ENCODE peak calls at places on chromosomes 2 and 18, in seven cellular contexts. U, G, B, L, S, F and A are unnamed samples.

GRCh38 chr2:75569546-75569945 is 8.8 kb upstream of the EVA1A start:
- DNase-seq in S (no peak), B (no peak), U (no peak), L (no peak), F (no peak), G (no peak), A (no peak)

GRCh38 chr2:98806266-98806697 is 75.3 kb upstream of the MGAT4A start:
- DNase-seq in L (peak; percentile 27), B (peak; percentile 86), F (no peak), U (peak; percentile 92), S (peak; percentile 45), G (no peak), A (no peak)

GRCh38 chr2:37858197-37858711 is 66.8 kb upstream of the RMDN2 start:
- DNase-seq in F (no peak), L (no peak), U (no peak), G (peak; percentile 31), B (no peak), S (peak; percentile 63), A (no peak)

GRCh38 chr2:116148361-116148760 is 1666.1 kb upstream of the DDX18 start:
- DNase-seq in F (no peak), S (no peak), U (no peak), B (no peak), G (no peak), L (no peak), A (no peak)

GRCh38 chr2:46334389-46335345 is 37.5 kb downstream of the EPAS1 start:
- DNase-seq in S (peak; percentile 89), U (no peak), L (peak; percentile 97), B (no peak), G (peak; percentile 98), F (no peak), A (no peak)

GRCh38 chr2:5915926-5916325 is 223.7 kb downstream of the SOX11 start:
- DNase-seq in L (no peak), U (peak; percentile 67), G (no peak), F (no peak), S (peak; percentile 45), B (no peak), A (peak; percentile 10)

GRCh38 chr2:112230371-112230770 is 24.5 kb downstream of the ZC3H8 start:
- DNase-seq in G (no peak), F (no peak), S (no peak), B (no peak), U (no peak), L (no peak), A (no peak)

GRCh38 chr2:239678666-239679296 is 278.0 kb upstream of the HDAC4 start:
- DNase-seq in L (no peak), B (peak; percentile 56), U (no peak), F (no peak), G (no peak), S (no peak), A (no peak)

GRCh38 chr2:127611076-127611925 is 34.7 kb upstream of the GPR17 start:
- DNase-seq in G (no peak), B (peak; percentile 68), S (no peak), U (peak; percentile 17), L (no peak), F (no peak), A (no peak)

GRCh38 chr2:207630491-207630890 is 5.3 kb upstream of the METTL21A start:
- DNase-seq in F (no peak), S (no peak), G (no peak), B (no peak), L (no peak), U (no peak), A (no peak)

GRCh38 chr18:21406111-21406510 is 164.1 kb downstream of the GREB1L start:
- DNase-seq in L (no peak), F (no peak), U (no peak), B (no peak), G (peak; percentile 48), S (peak; percentile 6), A (no peak)

GRCh38 chr2:68741805-68742306 is 7.2 kb downstream of the ARHGAP25 start:
- DNase-seq in B (peak; percentile 80), U (no peak), L (no peak), G (no peak), F (no peak), S (no peak), A (no peak)

GRCh38 chr2:28558918-28559317 is 63.1 kb downstream of the PLB1 start:
- DNase-seq in S (no peak), U (no peak), F (no peak), B (peak; percentile 56), G (peak; percentile 35), L (no peak), A (no peak)

GRCh38 chr2:29817846-29818680 is 103.3 kb downstream of the ALK start:
- DNase-seq in G (no peak), B (no peak), L (no peak), U (no peak), F (no peak), S (no peak), A (no peak)

GRCh38 chr2:101698419-101699190 is 1.1 kb downstream of the MAP4K4 start:
- DNase-seq in G (peak; percentile 15), B (no peak), U (no peak), S (no peak), F (no peak), L (no peak), A (no peak)

GRCh38 chr2:101480764-101481163 is 5.9 kb upstream of the RFX8 start:
- DNase-seq in F (no peak), L (no peak), G (no peak), S (no peak), U (no peak), B (no peak), A (no peak)

GRCh38 chr2:64267699-64268098 is 123.5 kb upstream of the PELI1 start:
- DNase-seq in F (no peak), B (no peak), L (no peak), G (no peak), U (no peak), S (no peak), A (no peak)

GRCh38 chr18:54173250-54173649 is 51.2 kb downstream of the MBD2 start:
- DNase-seq in G (no peak), S (no peak), F (no peak), L (no peak), B (no peak), U (no peak), A (no peak)

GRCh38 chr2:25252291-25253152 is 84.1 kb upstream of the POMC start:
- DNase-seq in G (peak; percentile 28), B (no peak), F (no peak), U (peak; percentile 61), L (no peak), S (peak; percentile 62), A (peak; percentile 93)

GRCh38 chr2:8288206-8288605 is 393.6 kb upstream of the ID2 start:
- DNase-seq in F (no peak), L (no peak), B (no peak), U (no peak), S (no peak), G (no peak), A (no peak)

GRCh38 chr2:32235315-32235714 is 29.4 kb downstream of the NLRC4 start:
- DNase-seq in F (no peak), L (no peak), B (no peak), G (no peak), S (no peak), U (no peak), A (no peak)

GRCh38 chr18:12564378-12564777 is 93.5 kb downstream of the SPIRE1 start:
- DNase-seq in G (no peak), B (no peak), L (no peak), F (no peak), U (no peak), S (no peak), A (no peak)

GRCh38 chr2:210277133-210277532 is 37.8 kb downstream of the MYL1 start:
- DNase-seq in F (no peak), S (no peak), B (no peak), U (no peak), L (no peak), G (no peak), A (no peak)

GRCh38 chr18:60987963-60988362 is 345.3 kb upstream of the CDH20 start:
- DNase-seq in L (no peak), G (peak; percentile 20), S (peak; percentile 55), B (no peak), U (no peak), F (no peak), A (no peak)

GRCh38 chr2:177296047-177296446 is 31.5 kb upstream of the NFE2L2 start:
- DNase-seq in B (no peak), U (no peak), S (peak; percentile 59), F (no peak), L (no peak), G (peak; percentile 51), A (peak; percentile 36)

GRCh38 chr18:805008-805754 is 6.9 kb downstream of the YES1 start:
- DNase-seq in B (no peak), F (no peak), G (no peak), S (no peak), U (no peak), L (no peak), A (peak; percentile 38)

GRCh38 chr18:9734189-9734588 is 26.1 kb downstream of the RAB31 start:
- DNase-seq in S (no peak), F (no peak), B (no peak), U (no peak), G (no peak), L (no peak), A (no peak)

GRCh38 chr2:151343073-151343472 is 14.3 kb upstream of the TNFAIP6 start:
- DNase-seq in B (no peak), G (no peak), S (no peak), F (no peak), U (no peak), L (no peak), A (no peak)

GRCh38 chr2:190202604-190203003 is 117.0 kb downstream of the HIBCH start:
- DNase-seq in G (no peak), S (no peak), U (no peak), L (no peak), B (no peak), F (no peak), A (no peak)
- TF ChIP-seq CTCF in G (no peak), S (no peak), U (no peak), L (no peak), B (no peak), F (no peak), A (no peak)

DNA sequence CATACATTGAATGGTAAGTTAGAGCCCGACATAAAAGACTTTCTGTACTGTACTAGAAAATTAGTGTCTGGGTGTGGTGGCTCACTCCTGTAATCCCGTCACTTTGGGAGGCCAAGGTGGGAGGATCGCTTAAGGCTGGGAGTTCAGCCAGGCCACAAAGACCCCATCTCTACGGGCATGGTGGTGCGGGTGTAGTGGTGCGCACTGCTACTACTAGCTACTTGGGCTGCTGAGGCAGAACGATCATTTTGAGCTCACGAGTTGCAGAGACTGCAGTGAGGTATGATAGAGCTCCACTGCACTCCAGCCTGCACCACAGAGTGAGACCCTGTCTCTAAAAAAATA is 2.3 kb downstream of the MARCHF7 start:
- DNase-seq in U (no peak), L (no peak), G (no peak), B (no peak), S (no peak), F (no peak), A (no peak)
- TF ChIP-seq CTCF in U (no peak), L (no peak), G (no peak), B (no peak), S (no peak), F (no peak), A (no peak)

GRCh38 chr2:155223781-155224406 is 525.4 kb downstream of the KCNJ3 start:
- DNase-seq in G (peak; percentile 11), L (no peak), F (no peak), U (no peak), B (no peak), S (peak; percentile 19), A (peak; percentile 11)
- TF ChIP-seq CTCF in G (peak; percentile 33), L (no peak), F (peak; percentile 29), U (no peak), B (no peak), S (peak; percentile 34), A (no peak)

GRCh38 chr2:3198119-3198518 is 179.5 kb downstream of the EIPR1 start:
- DNase-seq in S (no peak), F (peak; percentile 15), L (no peak), B (no peak), U (no peak), G (peak; percentile 7), A (no peak)
- TF ChIP-seq CTCF in S (peak; percentile 27), F (peak; percentile 65), L (no peak), B (no peak), U (no peak), G (no peak), A (peak; percentile 13)